ENCODE peak calls at places on chromosomes 1 and 21, in five cellular contexts. One of them, this sample, is unnamed.

GRCh38 chr1:9443913-9444445 is 95.3 kb upstream of the SLC25A33 start:
- DNase-seq in GM23338: no peak
- DNase-seq in SK-N-SH: no peak
- DNase-seq in HCT116: no peak
- DNase-seq in A549: no peak
- DNase-seq in this sample: peak; percentile 52

GRCh38 chr1:40824591-40825429 is 37.4 kb downstream of the CITED4 start:
- DNase-seq in GM23338: peak; percentile 70
- DNase-seq in SK-N-SH: no peak
- DNase-seq in HCT116: no peak
- DNase-seq in A549: peak; percentile 36
- DNase-seq in this sample: no peak

GRCh38 chr1:93817819-93818569 is 61.0 kb downstream of the DNTTIP2 start:
- DNase-seq in GM23338: no peak
- DNase-seq in SK-N-SH: no peak
- DNase-seq in HCT116: no peak
- DNase-seq in A549: no peak
- DNase-seq in this sample: no peak

GRCh38 chr1:65323246-65323645 is 13.9 kb downstream of the DNAJC6 start:
- DNase-seq in GM23338: no peak
- DNase-seq in SK-N-SH: no peak
- DNase-seq in HCT116: no peak
- DNase-seq in A549: no peak
- DNase-seq in this sample: no peak

GRCh38 chr1:232586679-232587078 is 43.3 kb downstream of the SIPA1L2 start:
- DNase-seq in GM23338: no peak
- DNase-seq in SK-N-SH: no peak
- DNase-seq in HCT116: no peak
- DNase-seq in A549: no peak
- DNase-seq in this sample: no peak

GRCh38 chr1:53896673-53897229 is 2.8 kb downstream of the DIO1 start:
- DNase-seq in GM23338: no peak
- DNase-seq in SK-N-SH: no peak
- DNase-seq in HCT116: no peak
- DNase-seq in A549: no peak
- DNase-seq in this sample: no peak

GRCh38 chr21:32411366-32412161 is 942 bp upstream of the EVA1C start:
- DNase-seq in GM23338: peak; percentile 74
- DNase-seq in SK-N-SH: peak; percentile 60
- DNase-seq in HCT116: no peak
- DNase-seq in A549: peak; percentile 40
- DNase-seq in this sample: no peak

GRCh38 chr1:11952455-11953109 is 18.1 kb downstream of the PLOD1 start:
- DNase-seq in GM23338: no peak
- DNase-seq in SK-N-SH: no peak
- DNase-seq in HCT116: no peak
- DNase-seq in A549: no peak
- DNase-seq in this sample: no peak

GRCh38 chr1:53539711-53540603 is 80.8 kb downstream of the DMRTB1 start:
- DNase-seq in GM23338: no peak
- DNase-seq in SK-N-SH: no peak
- DNase-seq in HCT116: no peak
- DNase-seq in A549: no peak
- DNase-seq in this sample: no peak

GRCh38 chr1:109793486-109794318 is 30.0 kb upstream of the EPS8L3 start:
- DNase-seq in GM23338: peak; percentile 45
- DNase-seq in SK-N-SH: peak; percentile 58
- DNase-seq in HCT116: peak; percentile 16
- DNase-seq in A549: no peak
- DNase-seq in this sample: peak; percentile 39

GRCh38 chr21:42187976-42188653 is 30.8 kb upstream of the ABCG1 start:
- DNase-seq in GM23338: no peak
- DNase-seq in SK-N-SH: no peak
- DNase-seq in HCT116: no peak
- DNase-seq in A549: no peak
- DNase-seq in this sample: no peak

GRCh38 chr1:59554011-59554673 is 257.2 kb downstream of the FGGY start:
- DNase-seq in GM23338: no peak
- DNase-seq in SK-N-SH: peak; percentile 19
- DNase-seq in HCT116: no peak
- DNase-seq in A549: no peak
- DNase-seq in this sample: no peak

GRCh38 chr1:59554752-59555151 is 257.9 kb downstream of the FGGY start:
- DNase-seq in GM23338: no peak
- DNase-seq in SK-N-SH: no peak
- DNase-seq in HCT116: no peak
- DNase-seq in A549: no peak
- DNase-seq in this sample: no peak

GRCh38 chr1:59557549-59557885 is 257.2 kb upstream of the HOOK1 start:
- DNase-seq in GM23338: no peak
- DNase-seq in SK-N-SH: no peak
- DNase-seq in HCT116: no peak
- DNase-seq in A549: no peak
- DNase-seq in this sample: no peak

GRCh38 chr1:59553381-59553780 is 256.5 kb downstream of the FGGY start:
- DNase-seq in GM23338: no peak
- DNase-seq in SK-N-SH: no peak
- DNase-seq in HCT116: no peak
- DNase-seq in A549: no peak
- DNase-seq in this sample: no peak

DNA sequence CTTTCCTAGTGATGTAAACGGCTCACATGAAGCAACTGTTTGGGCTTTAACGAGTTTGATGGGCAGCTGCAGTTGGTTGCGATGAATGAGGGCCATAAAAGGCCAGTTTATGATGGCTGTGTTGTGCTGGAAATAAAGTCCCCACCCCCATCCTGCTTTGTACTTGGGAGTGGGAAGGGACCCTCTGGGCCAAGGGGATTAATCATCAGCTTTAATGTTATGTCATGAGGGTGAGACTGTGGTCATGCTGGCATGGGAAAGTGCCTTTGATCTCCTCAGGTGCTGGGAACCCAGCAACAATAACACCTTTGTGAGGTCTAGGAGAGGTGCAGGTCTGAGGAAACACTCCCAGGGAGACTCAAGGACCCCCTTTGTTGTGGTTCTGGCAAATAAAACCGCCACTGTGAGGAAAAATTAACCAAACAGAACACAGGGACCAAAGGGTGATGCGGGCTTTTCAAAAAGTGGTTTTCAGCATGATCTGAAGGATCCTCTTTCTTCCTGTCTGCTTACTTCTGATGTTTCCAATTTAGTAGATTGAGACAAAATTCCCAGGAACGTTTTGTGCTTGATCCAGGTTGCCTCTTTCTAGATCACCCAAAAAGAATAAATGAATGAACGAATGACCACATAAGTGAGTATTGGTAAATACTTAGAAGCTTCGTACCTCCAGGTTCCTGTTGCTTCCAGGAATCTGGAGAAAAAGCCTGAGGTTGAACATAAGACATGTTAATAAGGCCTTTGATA is 257.8 kb upstream of the HOOK1 start:
- DNase-seq in GM23338: no peak
- DNase-seq in SK-N-SH: no peak
- DNase-seq in HCT116: peak; percentile 68
- DNase-seq in A549: no peak
- DNase-seq in this sample: no peak
- TF ChIP-seq REST in GM23338: no peak
- TF ChIP-seq REST in SK-N-SH: no peak
- TF ChIP-seq REST in HCT116: no peak
- TF ChIP-seq REST in A549: no peak
- TF ChIP-seq REST in this sample: no peak

GRCh38 chr1:204420039-204421004 is 8.7 kb upstream of the PPP1R15B start:
- DNase-seq in GM23338: peak; percentile 31
- DNase-seq in SK-N-SH: no peak
- DNase-seq in HCT116: no peak
- DNase-seq in A549: no peak
- DNase-seq in this sample: no peak

GRCh38 chr1:204416589-204417230 is 5.1 kb upstream of the PPP1R15B start:
- DNase-seq in GM23338: no peak
- DNase-seq in SK-N-SH: no peak
- DNase-seq in HCT116: no peak
- DNase-seq in A549: no peak
- DNase-seq in this sample: no peak

GRCh38 chr1:204417231-204417997 is 5.8 kb upstream of the PPP1R15B start:
- DNase-seq in GM23338: no peak
- DNase-seq in SK-N-SH: peak; percentile 65
- DNase-seq in HCT116: peak; percentile 83
- DNase-seq in A549: peak; percentile 97
- DNase-seq in this sample: peak; percentile 85

GRCh38 chr1:204418174-204419063 is 6.8 kb upstream of the PPP1R15B start:
- DNase-seq in GM23338: no peak
- DNase-seq in SK-N-SH: no peak
- DNase-seq in HCT116: no peak
- DNase-seq in A549: peak; percentile 42
- DNase-seq in this sample: no peak

DNA sequence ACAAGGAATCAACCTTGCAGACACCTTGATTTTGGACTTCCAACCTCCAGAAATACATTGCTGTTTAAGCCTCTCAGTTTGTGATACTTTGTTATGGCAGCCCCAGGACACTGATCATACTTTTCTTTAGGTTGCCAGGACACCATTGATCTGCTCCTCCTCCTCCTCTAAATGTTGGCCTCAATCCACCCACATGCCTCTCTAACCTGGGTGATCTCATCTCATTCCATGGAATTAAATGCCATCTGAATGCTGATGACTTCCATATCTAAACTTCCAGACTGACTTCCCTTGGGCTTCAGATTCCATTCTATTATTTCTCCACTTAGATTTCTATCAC is 7.4 kb upstream of the PPP1R15B start:
- DNase-seq in GM23338: no peak
- DNase-seq in SK-N-SH: no peak
- DNase-seq in HCT116: no peak
- DNase-seq in A549: peak; percentile 37
- DNase-seq in this sample: no peak
- TF ChIP-seq REST in GM23338: no peak
- TF ChIP-seq REST in SK-N-SH: no peak
- TF ChIP-seq REST in HCT116: no peak
- TF ChIP-seq REST in A549: no peak
- TF ChIP-seq REST in this sample: no peak

GRCh38 chr21:45293726-45294401 is 6.2 kb upstream of the POFUT2 start:
- DNase-seq in GM23338: no peak
- DNase-seq in SK-N-SH: peak; percentile 27
- DNase-seq in HCT116: no peak
- DNase-seq in A549: no peak
- DNase-seq in this sample: no peak

GRCh38 chr21:45293214-45293725 is 5.6 kb upstream of the POFUT2 start:
- DNase-seq in GM23338: no peak
- DNase-seq in SK-N-SH: peak; percentile 22
- DNase-seq in HCT116: no peak
- DNase-seq in A549: no peak
- DNase-seq in this sample: no peak

GRCh38 chr21:45296638-45297037 is 8.9 kb upstream of the POFUT2 start:
- DNase-seq in GM23338: no peak
- DNase-seq in SK-N-SH: no peak
- DNase-seq in HCT116: no peak
- DNase-seq in A549: no peak
- DNase-seq in this sample: no peak

GRCh38 chr21:45295576-45296365 is 8.1 kb upstream of the POFUT2 start:
- DNase-seq in GM23338: no peak
- DNase-seq in SK-N-SH: peak; percentile 45
- DNase-seq in HCT116: no peak
- DNase-seq in A549: no peak
- DNase-seq in this sample: no peak

GRCh38 chr21:45294509-45295291 is 7.0 kb upstream of the POFUT2 start:
- DNase-seq in GM23338: peak; percentile 61
- DNase-seq in SK-N-SH: peak; percentile 25
- DNase-seq in HCT116: no peak
- DNase-seq in A549: no peak
- DNase-seq in this sample: no peak
- TF ChIP-seq REST in GM23338: no peak
- TF ChIP-seq REST in SK-N-SH: no peak
- TF ChIP-seq REST in HCT116: no peak
- TF ChIP-seq REST in A549: no peak
- TF ChIP-seq REST in this sample: no peak

GRCh38 chr1:167178831-167179230 is 41.9 kb upstream of the POU2F1 start:
- DNase-seq in GM23338: no peak
- DNase-seq in SK-N-SH: no peak
- DNase-seq in HCT116: no peak
- DNase-seq in A549: no peak
- DNase-seq in this sample: no peak
- TF ChIP-seq REST in GM23338: no peak
- TF ChIP-seq REST in SK-N-SH: no peak
- TF ChIP-seq REST in HCT116: no peak
- TF ChIP-seq REST in A549: no peak
- TF ChIP-seq REST in this sample: no peak

GRCh38 chr1:231421971-231422797 is at the start of gene EGLN1:
- DNase-seq in GM23338: peak; percentile 81
- DNase-seq in SK-N-SH: peak; percentile 97
- DNase-seq in HCT116: peak; percentile 63
- DNase-seq in A549: peak; percentile 93
- DNase-seq in this sample: peak; percentile 86

GRCh38 chr1:231420299-231420958 is 1.7 kb downstream of the EGLN1 start:
- DNase-seq in GM23338: peak; percentile 22
- DNase-seq in SK-N-SH: peak; percentile 12
- DNase-seq in HCT116: no peak
- DNase-seq in A549: no peak
- DNase-seq in this sample: no peak

GRCh38 chr1:231422798-231423309 is 767 bp upstream of the EGLN1 start:
- DNase-seq in GM23338: no peak
- DNase-seq in SK-N-SH: no peak
- DNase-seq in HCT116: no peak
- DNase-seq in A549: no peak
- DNase-seq in this sample: no peak

GRCh38 chr1:231420959-231421615 is 1.0 kb downstream of the EGLN1 start:
- DNase-seq in GM23338: peak; percentile 53
- DNase-seq in SK-N-SH: peak; percentile 69
- DNase-seq in HCT116: no peak
- DNase-seq in A549: peak; percentile 52
- DNase-seq in this sample: no peak

DNA sequence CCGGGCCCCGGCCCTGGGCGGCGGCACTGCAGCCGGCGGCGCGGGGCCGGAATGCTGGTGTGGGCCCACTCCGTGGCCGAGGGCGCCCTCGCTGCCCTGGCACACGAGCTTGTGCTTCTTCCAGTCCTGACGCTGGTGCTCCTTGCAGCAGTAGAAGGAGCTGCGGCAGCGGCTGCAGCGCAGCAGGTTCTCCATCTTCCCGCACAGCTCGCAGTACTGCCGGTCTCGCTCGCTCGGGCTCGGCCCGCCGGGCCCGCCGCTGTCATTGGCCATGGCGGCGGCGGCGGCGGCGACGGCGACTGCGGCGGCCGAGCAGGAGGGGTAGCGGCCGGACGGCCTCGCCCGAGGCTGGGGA is 494 bp downstream of the EGLN1 start:
- DNase-seq in GM23338: no peak
- DNase-seq in SK-N-SH: no peak
- DNase-seq in HCT116: no peak
- DNase-seq in A549: no peak
- DNase-seq in this sample: peak; percentile 31
- TF ChIP-seq REST in GM23338: no peak
- TF ChIP-seq REST in SK-N-SH: no peak
- TF ChIP-seq REST in HCT116: no peak
- TF ChIP-seq REST in A549: no peak
- TF ChIP-seq REST in this sample: no peak